ENCODE peak calls at places on chromosome 12, in eight cellular contexts. V is endodermal cell; I is CD8-positive, alpha-beta memory T cell; A is Peyer's patch; J is ovary; H is sigmoid colon; C is ascending aorta; Q is lung. X is an unnamed sample.

GRCh38 chr12:55972906-55973597 is 826 bp upstream of the RAB5B start:
- DNase-seq in H (no peak), I (peak; percentile 24), C (no peak), J (no peak), V (no peak), A (peak; percentile 36), Q (no peak), X (no peak)

GRCh38 chr12:7009512-7009911 is 8.8 kb downstream of the LPCAT3 start:
- DNase-seq in V (no peak), A (no peak), H (no peak), C (no peak), Q (no peak), J (no peak), I (no peak), X (no peak)

GRCh38 chr12:128079-128478 is 61.5 kb downstream of the IQSEC3 start:
- DNase-seq in J (no peak), A (no peak), C (no peak), H (no peak), I (no peak), Q (no peak), V (no peak), X (no peak)

GRCh38 chr12:25884024-25884919 is 74.2 kb upstream of the RASSF8 start:
- DNase-seq in J (no peak), V (peak; percentile 55), H (no peak), C (no peak), A (no peak), I (no peak), Q (no peak), X (no peak)

GRCh38 chr12:22656376-22656775 is 31.4 kb downstream of the ETNK1 start:
- DNase-seq in A (no peak), H (no peak), C (no peak), J (no peak), Q (no peak), I (no peak), V (no peak), X (no peak)

GRCh38 chr12:11555195-11555594 is 94.3 kb upstream of the ETV6 start:
- DNase-seq in A (no peak), H (no peak), Q (no peak), I (no peak), C (no peak), V (no peak), J (no peak), X (no peak)

GRCh38 chr12:124049451-124050094 is 76.6 kb downstream of the ZNF664 start:
- DNase-seq in C (no peak), H (no peak), I (no peak), V (no peak), Q (no peak), J (no peak), A (no peak), X (no peak)

GRCh38 chr12:6917491-6918231 is 3.3 kb downstream of the ENO2 start:
- DNase-seq in C (no peak), H (no peak), Q (no peak), J (no peak), I (no peak), V (peak; percentile 66), A (no peak), X (no peak)

GRCh38 chr12:45585522-45586230 is 143.8 kb upstream of the ARID2 start:
- DNase-seq in Q (no peak), H (peak; percentile 62), A (no peak), V (no peak), C (no peak), J (peak; percentile 11), I (no peak), X (no peak)

GRCh38 chr12:2375871-2376270 is 323.1 kb downstream of the CACNA1C start:
- DNase-seq in A (no peak), Q (no peak), I (no peak), J (no peak), H (peak; percentile 54), C (no peak), V (peak; percentile 38), X (no peak)

GRCh38 chr12:105219261-105220018 is 16.5 kb downstream of the APPL2 start:
- DNase-seq in I (no peak), C (no peak), V (no peak), H (no peak), Q (no peak), J (no peak), A (no peak), X (no peak)
- H3K27ac ChIP-seq in I (no peak overlapping the region), C (no peak overlapping the region), V (no peak overlapping the region), H (no peak overlapping the region), Q (no peak overlapping the region), J (peak overlapping the region; percentile 4), A (no peak overlapping the region), X (no peak overlapping the region)

GRCh38 chr12:103391103-103391502 is 104.7 kb downstream of the C12orf42 start:
- DNase-seq in Q (no peak), H (no peak), C (no peak), I (no peak), J (no peak), V (no peak), A (no peak), X (no peak)
- H3K27ac ChIP-seq in Q (no peak overlapping the region), H (no peak overlapping the region), C (no peak overlapping the region), I (no peak overlapping the region), J (no peak overlapping the region), V (no peak overlapping the region), A (no peak overlapping the region), X (no peak overlapping the region)

DNA sequence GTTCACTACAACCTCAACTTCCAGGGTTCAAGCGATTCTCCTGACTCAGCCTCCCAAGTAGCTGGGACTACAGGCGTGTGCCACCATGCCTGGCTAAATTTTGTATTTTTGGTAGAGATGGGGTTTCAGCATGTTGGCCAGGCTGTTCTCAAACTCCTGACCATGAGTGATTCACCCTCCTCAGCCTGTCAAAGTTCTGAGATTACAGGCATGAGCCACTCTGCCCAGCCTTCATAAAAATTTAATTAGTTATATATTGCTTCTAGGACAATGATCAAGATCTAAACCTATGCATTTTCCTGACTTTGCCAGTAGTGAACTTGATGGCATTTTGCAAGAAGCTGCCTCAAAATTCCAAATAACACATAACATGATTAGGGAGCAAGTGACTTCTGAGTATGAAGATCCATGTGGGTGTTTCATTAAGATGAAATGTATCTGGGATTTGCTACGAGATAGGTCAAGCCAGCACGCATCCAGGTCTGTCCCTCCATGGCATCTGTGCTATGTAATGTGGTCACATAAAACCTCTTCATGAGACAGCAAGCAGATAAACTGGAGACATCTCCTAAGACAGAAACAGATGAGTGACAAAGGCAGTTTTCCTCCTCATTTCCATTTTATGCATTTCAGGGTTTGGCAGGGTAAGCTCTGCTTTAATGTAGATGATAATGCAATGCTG is 319.4 kb upstream of the ATP2B1 start:
- DNase-seq in H (no peak), Q (no peak), J (no peak), A (no peak), I (no peak), C (no peak), V (no peak), X (peak; percentile 38)
- H3K27ac ChIP-seq in H (no peak overlapping the region), Q (no peak overlapping the region), J (no peak overlapping the region), A (no peak overlapping the region), I (no peak overlapping the region), C (no peak overlapping the region), V (no peak overlapping the region), X (no peak overlapping the region)

GRCh38 chr12:40106202-40106533 is 287 bp upstream of the SLC2A13 start:
- DNase-seq in I (no peak), H (no peak), A (no peak), Q (no peak), C (no peak), V (no peak), J (no peak), X (no peak)
- H3K27ac ChIP-seq in I (no peak overlapping the region), H (peak overlapping the region; percentile 89), A (peak overlapping the region; percentile 89), Q (peak overlapping the region; percentile 70), C (peak overlapping the region; percentile 90), V (no peak overlapping the region), J (peak overlapping the region; percentile 84), X (no peak overlapping the region)

DNA sequence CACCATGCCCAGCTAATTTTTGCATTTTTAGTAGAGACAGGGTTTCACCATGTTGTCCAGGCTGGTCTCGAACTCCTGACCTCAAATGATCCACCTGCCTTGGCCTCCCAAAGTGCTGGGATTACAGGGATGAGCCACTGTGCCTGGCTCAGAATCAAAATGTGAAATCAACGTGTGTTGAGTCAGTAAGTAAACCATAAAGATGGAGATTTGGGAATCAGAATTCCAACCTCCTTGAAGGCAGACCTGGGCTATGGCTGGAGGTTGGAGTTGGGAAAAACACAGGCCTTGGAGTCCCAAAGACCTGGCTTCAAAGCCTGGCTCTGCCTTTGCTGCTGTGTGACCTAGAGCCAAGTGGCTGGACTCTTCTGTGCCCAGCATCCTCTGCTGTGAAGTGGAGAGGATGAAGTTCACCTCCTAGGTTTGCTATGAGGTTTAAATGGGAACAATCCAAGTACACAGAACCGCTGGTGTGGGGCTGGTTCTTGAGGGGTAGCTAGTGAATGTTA is 10.2 kb downstream of the ALDH2 start:
- DNase-seq in H (no peak), V (no peak), A (no peak), I (no peak), C (no peak), Q (no peak), J (no peak), X (no peak)
- H3K27ac ChIP-seq in H (peak overlapping the region; percentile 90), V (no peak overlapping the region), A (peak overlapping the region; percentile 68), I (no peak overlapping the region), C (peak overlapping the region; percentile 86), Q (peak overlapping the region; percentile 91), J (peak overlapping the region; percentile 86), X (no peak overlapping the region)